ENCODE peak calls at places on chromosome X, in seven cellular contexts. I is D341Med; G is bronchial epithelial cell; Y is activated CD4-positive, alpha-beta T cell treated with anti-CD3 and anti-CD28 coated beads, Interleukin-2, amount 10 ng/mL, durations not matched to agents 7 days and 5 days; N is caudate nucleus; W is epithelial cell of prostate; X is amniotic epithelial cell. K is an unnamed sample.

GRCh38 chrX:115147220-115147619 is 42.0 kb upstream of the RBMXL3 start:
- DNase-seq in I (peak), G (peak), Y (no peak), N (no peak), W (no peak), X (peak), K (no peak)

GRCh38 chrX:31715675-31716074 is 643.8 kb upstream of the FTHL17 start:
- DNase-seq in I (no peak), G (peak), Y (no peak), N (no peak), W (no peak), X (no peak), K (no peak)

GRCh38 chrX:64580035-64580434 is 184.8 kb upstream of the MTMR8 start:
- DNase-seq in I (no peak), G (no peak), Y (no peak), N (no peak), W (no peak), X (no peak), K (no peak)

GRCh38 chrX:17655232-17656034 is 81.9 kb upstream of the SCML1 start:
- DNase-seq in I (no peak), G (no peak), Y (no peak), N (no peak), W (no peak), X (no peak), K (no peak)

GRCh38 chrX:100895365-100896075 is 21.4 kb upstream of the NOX1 start:
- DNase-seq in I (peak), G (peak), Y (peak), N (no peak), W (peak), X (peak), K (peak)

GRCh38 chrX:74521961-74522833 is 92.2 kb downstream of the RLIM start:
- DNase-seq in I (no peak), G (no peak), Y (no peak), N (no peak), W (no peak), X (peak), K (no peak)

GRCh38 chrX:118271770-118272169 is 74.1 kb upstream of the WDR44 start:
- DNase-seq in I (peak), G (no peak), Y (no peak), N (no peak), W (no peak), X (peak), K (no peak)

GRCh38 chrX:372856-373640 is 13.7 kb downstream of the PPP2R3B start:
- DNase-seq in I (no peak), G (no peak), Y (no peak), N (no peak), W (no peak), X (peak), K (no peak)

GRCh38 chrX:47093860-47094259 is 15.6 kb downstream of the RGN start:
- DNase-seq in I (no peak), G (no peak), Y (no peak), N (no peak), W (no peak), X (no peak), K (no peak)

GRCh38 chrX:153400146-153401132 is 711 bp downstream of the PNMA6E start:
- DNase-seq in I (peak), G (no peak), Y (peak), N (no peak), W (no peak), X (no peak), K (no peak)

GRCh38 chrX:30150196-30150895 is 65.0 kb upstream of the MAGEB2 start:
- DNase-seq in I (no peak), G (peak), Y (no peak), N (no peak), W (peak), X (no peak), K (no peak)

GRCh38 chrX:140503714-140504351 is 1.0 kb downstream of the SOX3 start:
- DNase-seq in I (peak), G (no peak), Y (no peak), N (no peak), W (no peak), X (no peak), K (no peak)

GRCh38 chrX:22247169-22247568 is 25.5 kb upstream of the CBLL2 start:
- DNase-seq in I (no peak), G (peak), Y (no peak), N (no peak), W (no peak), X (peak), K (peak)

GRCh38 chrX:12206413-12206812 is 68.1 kb downstream of the FRMPD4 start:
- DNase-seq in I (no peak), G (no peak), Y (no peak), N (no peak), W (no peak), X (no peak), K (no peak)

GRCh38 chrX:149040873-149041535 is 464.1 kb downstream of the IDS start:
- DNase-seq in I (no peak), G (peak), Y (no peak), N (no peak), W (no peak), X (peak), K (no peak)

GRCh38 chrX:155662297-155662696 is 49.5 kb upstream of the TMLHE start:
- DNase-seq in I (peak), G (peak), Y (no peak), N (no peak), W (no peak), X (no peak), K (no peak)